ENCODE peak calls at places on chromosomes 2 and 18, in nine cellular contexts. G is activated CD8-positive, alpha-beta T cell treated with anti-CD3 and anti-CD28 coated beads for 36 hours; K is psoas muscle; P is AG10803; C is Calu3; X is lung; H is adrenal gland; R is omental fat pad; Q is hepatocyte. L is an unnamed sample.

GRCh38 chr2:41791523-41791922 is 256.3 kb upstream of the PKDCC start:
- DNase-seq in G (peak), K (no peak), P (peak), C (peak), X (no peak), H (peak), R (no peak), Q (peak), L (peak)

GRCh38 chr2:232874677-232875223 is 4.7 kb downstream of the SNORC start:
- DNase-seq in G (no peak), K (no peak), P (no peak), C (no peak), X (no peak), H (no peak), R (no peak), Q (no peak), L (no peak)

GRCh38 chr2:172772637-172773036 is 37.0 kb downstream of the RAPGEF4 start:
- DNase-seq in G (no peak), K (no peak), P (peak), C (peak), X (no peak), H (no peak), R (no peak), Q (peak), L (no peak)

GRCh38 chr2:128386066-128386465 is 67.4 kb upstream of the HS6ST1 start:
- DNase-seq in G (no peak), K (no peak), P (no peak), C (no peak), X (no peak), H (no peak), R (no peak), Q (no peak), L (no peak)

GRCh38 chr2:223026357-223027110 is 25.5 kb upstream of the KCNE4 start:
- DNase-seq in G (no peak), K (no peak), P (peak), C (no peak), X (no peak), H (no peak), R (no peak), Q (no peak), L (no peak)

GRCh38 chr2:128178650-128179460 is 87.9 kb downstream of the UGGT1 start:
- DNase-seq in G (peak), K (peak), P (peak), C (peak), X (peak), H (peak), R (no peak), Q (peak), L (peak)

GRCh38 chr2:6986251-6986893 is 69.2 kb downstream of the RNF144A start:
- DNase-seq in G (no peak), K (no peak), P (no peak), C (peak), X (no peak), H (no peak), R (no peak), Q (no peak), L (no peak)

GRCh38 chr2:21020031-21020667 is 23.7 kb downstream of the APOB start:
- DNase-seq in G (no peak), K (no peak), P (no peak), C (no peak), X (no peak), H (no peak), R (no peak), Q (no peak), L (no peak)

GRCh38 chr18:44731866-44732555 is 51.3 kb downstream of the SETBP1 start:
- DNase-seq in G (no peak), K (no peak), P (peak), C (no peak), X (no peak), H (no peak), R (no peak), Q (no peak), L (peak)

GRCh38 chr2:11320698-11321492 is 23.5 kb downstream of the ROCK2 start:
- DNase-seq in G (no peak), K (no peak), P (no peak), C (no peak), X (no peak), H (no peak), R (no peak), Q (no peak), L (no peak)

GRCh38 chr2:127080226-127080940 is 26.6 kb downstream of the BIN1 start:
- DNase-seq in G (peak), K (no peak), P (no peak), C (no peak), X (no peak), H (peak), R (no peak), Q (peak), L (no peak)

GRCh38 chr18:903703-904102 is 968 bp upstream of the ADCYAP1 start:
- DNase-seq in G (peak), K (peak), P (peak), C (peak), X (no peak), H (peak), R (no peak), Q (peak), L (peak)

GRCh38 chr2:215973954-215974699 is 39.2 kb downstream of the MREG start:
- DNase-seq in G (no peak), K (no peak), P (peak), C (peak), X (peak), H (no peak), R (no peak), Q (peak), L (no peak)

GRCh38 chr18:12604445-12605007 is 53.4 kb downstream of the SPIRE1 start:
- DNase-seq in G (no peak), K (no peak), P (no peak), C (no peak), X (no peak), H (no peak), R (no peak), Q (no peak), L (no peak)
- TF ChIP-seq CTCF in G (no peak), K (no peak), P (no peak), C (peak), X (no peak), H (no peak), R (no peak), Q (no peak), L (no peak)

GRCh38 chr2:33412920-33413319 is 63.5 kb upstream of the RASGRP3 start:
- DNase-seq in G (no peak), K (no peak), P (peak), C (peak), X (no peak), H (no peak), R (no peak), Q (peak), L (peak)
- TF ChIP-seq CTCF in G (no peak), K (peak), P (peak), C (peak), X (peak), H (peak), R (no peak), Q (peak), L (no peak)

GRCh38 chr18:21112543-21113105 is 1.0 kb upstream of the ROCK1 start:
- DNase-seq in G (no peak), K (no peak), P (peak), C (no peak), X (no peak), H (no peak), R (no peak), Q (no peak), L (no peak)

GRCh38 chr18:21112140-21112473 is 494 bp upstream of the ROCK1 start:
- DNase-seq in G (peak), K (peak), P (no peak), C (no peak), X (no peak), H (no peak), R (peak), Q (no peak), L (no peak)

GRCh38 chr18:21109936-21110666 is 1.5 kb downstream of the ROCK1 start:
- DNase-seq in G (no peak), K (no peak), P (no peak), C (no peak), X (no peak), H (no peak), R (no peak), Q (no peak), L (peak)

GRCh38 chr18:21111351-21112139 is at the start of gene ROCK1:
- DNase-seq in G (peak), K (peak), P (peak), C (peak), X (peak), H (peak), R (peak), Q (peak), L (peak)

GRCh38 chr18:21110667-21111350 is 804 bp downstream of the ROCK1 start:
- DNase-seq in G (peak), K (peak), P (peak), C (peak), X (peak), H (peak), R (no peak), Q (peak), L (peak)
- TF ChIP-seq CTCF in G (no peak), K (no peak), P (no peak), C (no peak), X (no peak), H (no peak), R (no peak), Q (no peak), L (no peak)

DNA sequence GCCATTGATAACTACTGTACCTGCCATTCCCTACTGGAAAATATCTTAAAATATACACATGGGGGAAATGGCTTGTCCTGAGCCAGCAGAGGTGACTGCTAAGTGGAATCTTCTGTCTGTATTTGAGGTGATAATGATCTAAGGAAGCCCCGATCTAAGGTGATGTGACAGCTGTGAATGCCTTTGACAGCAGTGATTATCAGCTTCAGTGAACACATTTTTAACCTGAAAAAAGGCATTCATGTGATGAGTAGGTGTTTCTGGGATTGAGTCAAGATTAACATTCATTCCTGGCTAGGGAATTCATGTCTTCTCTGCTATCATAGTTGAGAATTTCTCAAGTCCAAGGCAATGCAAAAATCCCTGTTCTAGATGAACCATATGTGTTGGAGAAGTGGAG is 9.1 kb upstream of the MAPRE2 start:
- DNase-seq in G (no peak), K (no peak), P (no peak), C (no peak), X (no peak), H (no peak), R (no peak), Q (no peak), L (no peak)
- TF ChIP-seq CTCF in G (no peak), K (no peak), P (no peak), C (no peak), X (no peak), H (no peak), R (no peak), Q (no peak), L (no peak)

GRCh38 chr2:240131941-240132650 is 4.0 kb downstream of the COPS9 start:
- DNase-seq in G (no peak), K (no peak), P (no peak), C (no peak), X (no peak), H (no peak), R (no peak), Q (no peak), L (no peak)
- TF ChIP-seq CTCF in G (no peak), K (no peak), P (peak), C (peak), X (no peak), H (no peak), R (no peak), Q (no peak), L (no peak)

GRCh38 chr2:109032229-109032800 is 43.3 kb upstream of the EDAR start:
- DNase-seq in G (peak), K (no peak), P (no peak), C (no peak), X (no peak), H (no peak), R (no peak), Q (no peak), L (no peak)

GRCh38 chr2:109030870-109031480 is 42.0 kb upstream of the EDAR start:
- DNase-seq in G (peak), K (no peak), P (no peak), C (no peak), X (no peak), H (no peak), R (no peak), Q (no peak), L (no peak)

GRCh38 chr2:109033171-109033570 is 44.2 kb upstream of the EDAR start:
- DNase-seq in G (no peak), K (no peak), P (no peak), C (no peak), X (no peak), H (no peak), R (no peak), Q (no peak), L (no peak)

GRCh38 chr2:109029444-109030193 is 40.6 kb upstream of the EDAR start:
- DNase-seq in G (no peak), K (no peak), P (no peak), C (no peak), X (no peak), H (no peak), R (no peak), Q (no peak), L (no peak)

DNA sequence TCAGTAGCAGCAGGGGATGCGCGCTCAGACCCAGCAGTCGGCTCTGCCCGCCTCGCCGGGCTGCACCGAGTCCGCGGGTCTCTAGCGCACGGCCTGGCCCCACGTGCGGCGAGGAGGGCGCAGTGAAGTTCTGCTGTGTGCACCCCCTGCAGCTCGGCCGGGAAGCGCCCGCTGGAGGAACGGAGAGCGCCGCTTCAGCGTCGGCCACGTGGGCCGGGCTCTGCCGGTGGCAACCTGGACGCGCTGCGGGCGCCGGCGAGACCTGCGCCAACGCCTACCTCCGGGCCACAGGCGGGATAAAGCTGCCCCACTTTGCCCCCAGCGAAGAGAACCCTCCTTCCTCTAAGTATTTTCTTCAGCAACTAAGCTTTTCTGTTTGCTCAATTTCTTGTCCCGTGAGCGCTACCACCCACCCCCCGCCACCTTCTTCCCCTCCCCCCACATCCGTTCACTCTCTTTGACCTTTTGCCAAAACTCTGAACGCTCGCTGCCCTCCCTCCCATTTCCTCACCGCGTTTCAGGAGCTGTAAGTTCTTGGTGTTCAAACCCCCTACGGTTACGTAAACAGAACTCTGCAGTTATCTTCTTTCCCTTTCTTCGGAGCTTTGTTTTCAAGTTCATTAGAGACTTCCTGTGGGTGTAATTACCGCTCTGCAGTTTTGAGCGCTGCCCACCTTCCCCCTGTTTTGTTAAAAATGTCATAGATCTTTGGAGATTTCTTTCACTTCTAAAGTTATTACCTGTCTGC is 42.6 kb upstream of the EDAR start:
- DNase-seq in G (peak), K (peak), P (peak), C (peak), X (peak), H (peak), R (no peak), Q (peak), L (peak)
- TF ChIP-seq CTCF in G (no peak), K (no peak), P (no peak), C (no peak), X (no peak), H (no peak), R (no peak), Q (peak), L (no peak)

DNA sequence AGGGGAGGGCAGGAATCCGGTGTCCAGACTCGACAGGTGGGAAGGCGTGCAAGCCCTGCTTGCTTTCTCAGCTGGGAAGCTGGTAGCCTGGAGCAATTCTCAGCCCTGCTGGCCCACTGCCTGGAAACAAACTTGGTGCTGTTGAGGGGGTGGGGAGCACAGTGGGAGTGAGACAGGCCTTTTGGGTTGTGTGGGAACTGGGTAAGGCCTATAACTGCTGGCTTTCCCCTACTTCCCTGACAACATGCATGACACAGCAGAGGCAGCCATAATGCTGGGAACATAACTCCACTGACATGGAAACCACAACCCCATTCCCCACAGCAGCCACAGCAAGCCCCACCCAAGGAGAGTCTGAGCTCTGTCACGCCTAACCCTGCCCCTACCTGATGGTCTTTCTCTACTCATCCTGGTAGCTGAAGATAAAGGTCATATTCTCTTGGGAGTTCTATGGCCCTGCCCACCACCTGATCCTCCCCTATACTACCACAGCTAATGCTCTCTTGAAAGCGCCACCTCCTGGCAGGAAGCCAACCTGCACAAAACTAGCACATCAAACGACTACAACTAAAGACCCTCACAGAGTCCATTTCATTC is 122.9 kb upstream of the ACVR1C start:
- DNase-seq in G (peak), K (peak), P (peak), C (no peak), X (no peak), H (no peak), R (no peak), Q (no peak), L (no peak)
- TF ChIP-seq CTCF in G (peak), K (no peak), P (no peak), C (no peak), X (no peak), H (no peak), R (no peak), Q (no peak), L (peak)

L was measured in GM13976.